ENCODE peak calls at places on chromosomes 3 and 15, in seven cellular contexts. X is K562, Q is GM12878, F is SK-N-SH, L is HepG2, T is H1, V is HCT116. Z is an unnamed sample.

GRCh38 chr3:112984485-112984884 is 6.3 kb upstream of the GTPBP8 start:
- DNase-seq in X (no peak), F (no peak), V (no peak), T (no peak), L (peak), Q (no peak), Z (peak)

GRCh38 chr3:172905480-172905850 is 154.9 kb downstream of the ECT2 start:
- DNase-seq in L (no peak), Q (no peak), X (no peak), F (no peak), V (no peak), T (no peak), Z (no peak)

GRCh38 chr3:69761896-69762789 is 22.9 kb downstream of the MITF start:
- DNase-seq in Q (no peak), X (no peak), L (no peak), T (no peak), F (no peak), V (no peak), Z (no peak)

GRCh38 chr3:161101609-161102008 is 3.5 kb downstream of the B3GALNT1 start:
- DNase-seq in Q (no peak), T (no peak), L (no peak), V (no peak), F (no peak), X (no peak), Z (no peak)

GRCh38 chr3:108202080-108202479 is 20.1 kb downstream of the IFT57 start:
- DNase-seq in V (no peak), L (no peak), F (no peak), T (no peak), Q (no peak), X (no peak), Z (no peak)

GRCh38 chr3:54818942-54819341 is 108.9 kb downstream of the LRTM1 start:
- DNase-seq in X (no peak), F (no peak), V (no peak), T (no peak), L (no peak), Q (no peak), Z (no peak)

GRCh38 chr3:114370537-114371174 is 76.8 kb downstream of the TIGIT start:
- DNase-seq in T (peak), X (no peak), F (no peak), V (no peak), L (peak), Q (no peak), Z (no peak)

GRCh38 chr3:16350041-16350952 is 85.3 kb downstream of the OXNAD1 start:
- DNase-seq in F (peak), X (no peak), T (no peak), Q (no peak), V (no peak), L (no peak), Z (no peak)

GRCh38 chr3:151561878-151562277 is 101.0 kb upstream of the IGSF10 start:
- DNase-seq in L (no peak), Q (no peak), T (no peak), V (no peak), F (no peak), X (no peak), Z (no peak)

GRCh38 chr3:196207159-196207832 is 3.9 kb downstream of the ZDHHC19 start:
- DNase-seq in Q (no peak), V (no peak), T (no peak), L (no peak), X (peak), F (peak), Z (no peak)

GRCh38 chr15:52013151-52013791 is 5.7 kb upstream of the MAPK6 start:
- DNase-seq in T (no peak), X (no peak), Q (no peak), L (no peak), V (no peak), F (no peak), Z (no peak)

GRCh38 chr3:196868297-196868661 is 559 bp downstream of the SENP5 start:
- DNase-seq in F (peak), L (peak), X (no peak), V (no peak), Q (no peak), T (no peak), Z (no peak)

GRCh38 chr3:188881954-188882641 is 289.7 kb upstream of the TPRG1 start:
- DNase-seq in L (peak), T (no peak), X (no peak), V (peak), Q (no peak), F (no peak), Z (no peak)

GRCh38 chr3:113844622-113845222 is 6.1 kb downstream of the GRAMD1C start:
- DNase-seq in T (no peak), Q (no peak), F (peak), V (no peak), X (no peak), L (peak), Z (peak)

GRCh38 chr3:157589168-157589567 is 86.0 kb upstream of the VEPH1 start:
- DNase-seq in T (no peak), X (no peak), Q (no peak), L (no peak), V (no peak), F (no peak), Z (no peak)

GRCh38 chr15:99085413-99086326 is 19.2 kb upstream of the SYNM start:
- DNase-seq in T (no peak), X (no peak), F (no peak), V (no peak), Q (no peak), L (no peak), Z (no peak)

GRCh38 chr3:157588386-157589060 is 85.3 kb upstream of the VEPH1 start:
- DNase-seq in T (no peak), X (no peak), F (no peak), V (no peak), L (no peak), Q (no peak), Z (no peak)

GRCh38 chr15:31090741-31091140 is 10.8 kb downstream of the TRPM1 start:
- DNase-seq in F (no peak), V (no peak), T (no peak), X (no peak), Q (no peak), L (no peak), Z (no peak)

GRCh38 chr3:195032106-195032759 is 238.7 kb downstream of the XXYLT1 start:
- DNase-seq in V (no peak), F (no peak), Q (no peak), T (no peak), X (no peak), L (no peak), Z (no peak)

GRCh38 chr3:100045696-100046095 is 68.6 kb downstream of the FILIP1L start:
- DNase-seq in V (no peak), T (no peak), L (no peak), X (peak), F (no peak), Q (no peak), Z (no peak)

GRCh38 chr15:76172782-76173181 is 113.0 kb downstream of the TMEM266 start:
- DNase-seq in V (no peak), L (no peak), T (no peak), F (no peak), Q (no peak), X (no peak), Z (no peak)

GRCh38 chr3:10238330-10238995 is 9.8 kb upstream of the TATDN2 start:
- DNase-seq in V (no peak), Q (no peak), L (no peak), F (no peak), T (no peak), X (peak), Z (no peak)

GRCh38 chr15:79027532-79028410 is 62.8 kb downstream of the RASGRF1 start:
- DNase-seq in L (peak), V (no peak), Q (no peak), T (no peak), F (no peak), X (no peak), Z (no peak)

GRCh38 chr15:67067161-67067853 is 1.9 kb downstream of the SMAD3 start:
- DNase-seq in Q (no peak), V (no peak), L (no peak), F (no peak), X (no peak), T (no peak), Z (no peak)

GRCh38 chr3:129867506-129868124 is 25.9 kb downstream of the TMCC1 start:
- DNase-seq in X (no peak), Q (no peak), T (no peak), F (no peak), L (no peak), V (no peak), Z (no peak)

GRCh38 chr15:71646767-71647478 is 163.4 kb upstream of the NR2E3 start:
- DNase-seq in T (no peak), Q (no peak), L (no peak), F (no peak), X (no peak), V (no peak), Z (no peak)

GRCh38 chr15:80214979-80215378 is 37.0 kb downstream of the CTXND1 start:
- DNase-seq in V (no peak), L (no peak), X (no peak), Q (no peak), F (no peak), T (no peak), Z (no peak)

GRCh38 chr15:86267892-86268291 is 188.2 kb downstream of the AGBL1 start:
- DNase-seq in Q (no peak), T (no peak), F (no peak), V (no peak), L (no peak), X (no peak), Z (no peak)

GRCh38 chr3:72738752-72739520 is 109.3 kb downstream of the SHQ1 start:
- DNase-seq in X (peak), F (peak), L (no peak), V (no peak), Q (no peak), T (peak), Z (peak)

GRCh38 chr3:193906849-193907410 is 229.0 kb upstream of the HES1 start:
- DNase-seq in T (no peak), V (no peak), F (no peak), L (no peak), X (no peak), Q (no peak), Z (no peak)

GRCh38 chr3:147099076-147099475 is 307.3 kb downstream of the ZIC4 start:
- DNase-seq in V (no peak), Q (no peak), L (no peak), F (no peak), X (no peak), T (no peak), Z (no peak)
- TF ChIP-seq JUND in V (no peak), Q (no peak), L (no peak), F (no peak), X (no peak), T (no peak), Z (no peak)

GRCh38 chr15:94185547-94186236 is 45.7 kb upstream of the MCTP2 start:
- DNase-seq in X (no peak), T (no peak), L (no peak), V (no peak), Q (no peak), F (no peak), Z (no peak)
- TF ChIP-seq JUND in X (no peak), T (no peak), L (no peak), V (no peak), Q (no peak), F (no peak), Z (no peak)

GRCh38 chr3:29373016-29373690 is 92.3 kb downstream of the RBMS3 start:
- DNase-seq in X (no peak), F (no peak), Q (no peak), V (no peak), T (no peak), L (no peak), Z (no peak)
- TF ChIP-seq JUND in X (no peak), F (peak), Q (no peak), V (no peak), T (no peak), L (no peak), Z (no peak)

GRCh38 chr3:111284485-111285187 is 213.0 kb downstream of the NECTIN3 start:
- DNase-seq in L (no peak), F (no peak), T (no peak), V (no peak), Q (no peak), X (no peak), Z (no peak)
- TF ChIP-seq JUND in L (no peak), F (no peak), T (no peak), V (no peak), Q (no peak), X (no peak), Z (no peak)

DNA sequence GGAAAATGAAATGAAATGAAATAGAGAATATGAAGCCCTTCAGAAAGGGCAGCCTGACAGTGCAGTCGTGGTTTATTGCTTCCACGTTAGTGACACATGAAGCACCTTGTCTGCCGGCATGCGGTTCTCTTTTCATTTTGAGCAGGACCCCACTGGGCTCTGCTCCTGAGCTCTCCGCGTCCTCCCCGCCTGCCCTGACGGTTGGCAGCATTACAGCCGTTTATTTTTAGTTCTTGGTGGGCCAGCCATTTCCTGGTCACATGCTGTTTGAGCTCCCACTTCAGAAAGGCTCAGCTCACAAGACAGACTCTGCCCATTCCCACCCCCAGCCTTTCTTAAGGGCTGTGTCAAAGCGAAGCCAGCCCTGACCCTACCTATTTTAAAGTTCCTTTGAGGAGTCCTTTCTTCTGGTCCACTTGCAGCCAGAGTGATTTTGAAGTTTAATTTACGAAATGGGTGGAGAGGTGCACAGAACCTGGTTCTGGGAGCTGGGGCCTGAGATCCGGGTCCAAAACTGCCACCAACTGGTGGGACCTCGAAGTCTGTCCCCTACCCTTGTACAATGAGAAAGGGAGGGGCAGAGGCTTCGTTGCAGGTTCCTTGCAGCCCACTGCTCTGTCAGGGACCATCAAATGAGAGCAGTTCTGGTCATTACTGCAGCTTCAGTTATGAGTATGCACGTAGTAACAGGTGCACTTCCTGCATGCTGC is 60.1 kb downstream of the MGLL start:
- DNase-seq in V (no peak), Q (peak), X (no peak), L (no peak), T (no peak), F (no peak), Z (no peak)
- TF ChIP-seq JUND in V (no peak), Q (peak), X (no peak), L (no peak), T (no peak), F (no peak), Z (no peak)

GRCh38 chr3:61224823-61225222 is 26.4 kb downstream of the FHIT start:
- DNase-seq in F (no peak), Q (no peak), X (no peak), L (no peak), V (no peak), T (no peak), Z (no peak)
- TF ChIP-seq JUND in F (no peak), Q (no peak), X (no peak), L (no peak), V (no peak), T (no peak), Z (no peak)

DNA sequence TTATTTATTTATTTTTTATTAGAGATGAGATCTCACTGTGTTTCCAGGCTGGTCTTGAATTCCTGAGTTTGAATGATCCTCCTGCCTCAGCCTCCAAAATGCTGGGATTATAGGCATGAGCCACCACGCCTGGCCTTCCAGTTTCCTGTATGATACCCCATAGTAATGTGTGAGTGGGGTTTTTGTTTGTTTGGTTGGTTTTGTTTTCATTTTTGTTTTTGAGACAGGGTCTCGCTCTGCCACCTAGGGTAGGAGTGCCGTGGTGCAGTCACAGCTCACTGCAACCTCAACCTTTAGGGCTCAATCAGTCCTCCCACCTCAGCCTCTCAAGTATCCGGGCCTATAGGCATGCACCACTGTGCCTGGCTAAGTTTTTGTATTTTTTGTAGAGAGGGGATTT is 30.9 kb downstream of the GOLM2 start:
- DNase-seq in L (no peak), F (no peak), X (no peak), Q (peak), T (no peak), V (no peak), Z (no peak)
- TF ChIP-seq JUND in L (no peak), F (no peak), X (no peak), Q (no peak), T (no peak), V (no peak), Z (no peak)

DNA sequence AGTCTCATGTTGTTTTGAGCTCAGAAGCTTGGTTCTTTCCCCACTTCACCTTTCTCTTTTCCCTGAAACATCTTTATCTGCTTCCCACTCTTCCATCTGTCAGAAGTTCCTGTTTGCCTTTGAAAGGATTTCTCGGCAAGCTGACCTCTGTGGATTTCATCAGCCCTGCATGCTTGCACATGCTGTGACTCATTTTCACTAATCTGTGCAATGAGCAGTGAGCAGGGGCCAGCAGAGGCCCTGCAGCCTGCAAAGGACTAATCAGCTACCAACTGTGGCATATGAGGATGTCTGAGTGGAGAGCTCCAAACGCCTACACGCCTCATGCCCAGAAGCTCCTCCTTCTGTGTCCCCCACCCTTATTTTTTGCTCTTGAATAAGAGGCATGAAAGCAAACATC is 333.0 kb upstream of the SEMA6D start:
- DNase-seq in F (no peak), L (no peak), T (no peak), V (no peak), Q (no peak), X (no peak), Z (no peak)
- TF ChIP-seq JUND in F (no peak), L (no peak), T (no peak), V (no peak), Q (no peak), X (no peak), Z (no peak)

Z was measured in T47D.